ENCODE peak calls at places on chromosomes 5 and 9, in nine cellular contexts. P is A673, U is neuronal stem cell, J is left ventricle myocardium inferior, Y is breast epithelium, H is MM.1S, Q is PC-3, F is thoracic aorta, D is body of pancreas. E is an unnamed sample.

GRCh38 chr5:141001854-141002666 is 35.8 kb downstream of the PCDHAC2 start:
- DNase-seq in H (no peak), J (no peak), Q (peak; percentile 48), P (peak; percentile 98), Y (no peak), U (peak; percentile 65), D (no peak), F (no peak), E (no peak)

GRCh38 chr9:121362813-121363585 is 7.1 kb downstream of the STOM start:
- DNase-seq in P (peak; percentile 89), D (no peak), J (no peak), Y (no peak), F (no peak), U (no peak), H (no peak), Q (peak; percentile 43), E (no peak)

GRCh38 chr5:140243855-140244254 is 59.0 kb downstream of the PFDN1 start:
- DNase-seq in D (peak; percentile 59), F (no peak), P (no peak), U (no peak), Y (no peak), Q (no peak), J (no peak), H (no peak), E (no peak)

GRCh38 chr5:18745591-18745987 is 1111.3 kb downstream of the TAF11L14 start:
- DNase-seq in U (no peak), P (no peak), J (no peak), D (no peak), Q (peak; percentile 32), H (peak; percentile 46), Y (no peak), F (no peak), E (no peak)

GRCh38 chr5:110817437-110817836 is 78.6 kb downstream of the SLC25A46 start:
- DNase-seq in D (no peak), Y (no peak), P (no peak), U (no peak), Q (no peak), H (no peak), J (no peak), F (no peak), E (no peak)

GRCh38 chr9:93183663-93184438 is at the start of gene WNK2:
- DNase-seq in J (no peak), P (peak; percentile 33), U (peak; percentile 50), D (peak; percentile 51), H (peak; percentile 46), F (no peak), Q (peak; percentile 63), Y (no peak), E (no peak)

GRCh38 chr5:40347981-40348725 is 331.6 kb upstream of the PTGER4 start:
- DNase-seq in J (no peak), D (no peak), P (no peak), Y (no peak), F (no peak), Q (no peak), H (no peak), U (no peak), E (no peak)

GRCh38 chr9:132136151-132136892 is 25.5 kb upstream of the NTNG2 start:
- DNase-seq in J (no peak), D (no peak), U (no peak), F (no peak), Y (no peak), Q (no peak), P (no peak), H (no peak), E (no peak)

GRCh38 chr5:170408189-170408588 is 19.0 kb upstream of the KCNMB1 start:
- DNase-seq in F (no peak), Q (no peak), H (no peak), Y (no peak), J (no peak), D (no peak), P (peak; percentile 41), U (no peak), E (no peak)

GRCh38 chr5:81268797-81269196 is 32.6 kb upstream of the ZCCHC9 start:
- DNase-seq in U (no peak), Y (no peak), F (no peak), H (no peak), P (peak; percentile 55), Q (peak; percentile 80), D (no peak), J (no peak), E (no peak)

GRCh38 chr9:36742264-36742663 is 169.6 kb downstream of the MELK start:
- DNase-seq in Q (no peak), H (no peak), Y (no peak), U (no peak), D (no peak), F (no peak), J (no peak), P (no peak), E (no peak)

GRCh38 chr5:67530609-67531255 is 334.1 kb upstream of the CD180 start:
- DNase-seq in Q (no peak), U (no peak), F (no peak), P (no peak), J (no peak), H (no peak), Y (no peak), D (no peak), E (no peak)

GRCh38 chr9:101388507-101388993 is 3.7 kb upstream of the BAAT start:
- DNase-seq in Y (no peak), Q (peak; percentile 21), U (no peak), H (no peak), J (no peak), F (no peak), D (no peak), P (peak; percentile 34), E (no peak)

GRCh38 chr9:134483361-134484184 is 157.3 kb downstream of the RXRA start:
- DNase-seq in Q (no peak), D (no peak), P (no peak), U (no peak), J (peak; percentile 6), H (no peak), Y (no peak), F (no peak), E (no peak)

GRCh38 chr5:84385705-84386104 is 1.0 kb upstream of the EDIL3 start:
- DNase-seq in U (no peak), P (no peak), F (no peak), D (no peak), J (no peak), Q (no peak), H (peak; percentile 11), Y (no peak), E (no peak)
- H3K4me3 ChIP-seq in U (no peak overlapping the region), P (no peak overlapping the region), F (peak overlapping the region; percentile 91), D (no peak overlapping the region), J (no peak overlapping the region), Q (peak overlapping the region; percentile 77), H (peak overlapping the region; percentile 58), Y (peak overlapping the region; percentile 55), E (peak overlapping the region; percentile 60)

GRCh38 chr9:13267743-13268142 is 11.7 kb downstream of the MPDZ start:
- DNase-seq in Y (no peak), J (no peak), D (no peak), F (no peak), H (no peak), Q (peak; percentile 86), P (peak; percentile 78), U (no peak), E (no peak)

GRCh38 chr9:13264788-13265187 is 14.7 kb downstream of the MPDZ start:
- DNase-seq in D (no peak), P (no peak), Y (no peak), J (no peak), U (no peak), Q (no peak), F (no peak), H (no peak), E (no peak)

GRCh38 chr9:13268469-13268868 is 11.0 kb downstream of the MPDZ start:
- DNase-seq in Q (peak; percentile 68), H (no peak), D (no peak), Y (no peak), U (no peak), P (peak; percentile 18), F (no peak), J (no peak), E (no peak)

GRCh38 chr9:13263511-13263910 is 16.0 kb downstream of the MPDZ start:
- DNase-seq in J (no peak), H (no peak), Q (no peak), P (no peak), Y (no peak), U (no peak), D (no peak), F (no peak), E (no peak)

DNA sequence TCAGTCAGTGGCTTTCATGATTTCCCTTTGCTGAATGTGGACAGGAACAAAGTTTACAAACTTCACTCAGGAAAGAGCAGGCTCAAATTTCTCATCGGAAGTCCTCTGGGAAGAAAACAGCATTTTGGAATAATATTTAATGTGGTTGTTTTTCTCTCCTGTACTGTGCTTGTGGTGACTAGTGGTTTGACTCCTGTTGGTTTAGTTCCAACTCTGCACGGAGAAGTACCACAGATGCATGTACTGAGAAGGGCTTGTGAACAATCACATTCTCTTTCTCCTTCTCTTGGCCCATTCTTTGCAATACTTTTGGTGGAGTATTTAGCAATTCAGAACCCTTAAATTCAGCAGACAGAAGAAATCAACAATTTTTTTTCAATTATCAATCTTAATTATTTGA is 13.3 kb downstream of the MPDZ start:
- DNase-seq in Q (no peak), H (no peak), P (no peak), U (no peak), Y (no peak), D (no peak), J (no peak), F (no peak), E (no peak)
- H3K4me1 ChIP-seq in Q (peaks cover 19% of the 10 kb centered on the region), H (no peaks in the 10 kb centered on the region), P (peaks cover 36% of the 10 kb centered on the region), U (peaks cover 3% of the 10 kb centered on the region), Y (peaks cover 6% of the 10 kb centered on the region), D (no peaks in the 10 kb centered on the region), J (peaks cover 68% of the 10 kb centered on the region), F (peaks cover 22% of the 10 kb centered on the region), E (peaks cover 4% of the 10 kb centered on the region)

DNA sequence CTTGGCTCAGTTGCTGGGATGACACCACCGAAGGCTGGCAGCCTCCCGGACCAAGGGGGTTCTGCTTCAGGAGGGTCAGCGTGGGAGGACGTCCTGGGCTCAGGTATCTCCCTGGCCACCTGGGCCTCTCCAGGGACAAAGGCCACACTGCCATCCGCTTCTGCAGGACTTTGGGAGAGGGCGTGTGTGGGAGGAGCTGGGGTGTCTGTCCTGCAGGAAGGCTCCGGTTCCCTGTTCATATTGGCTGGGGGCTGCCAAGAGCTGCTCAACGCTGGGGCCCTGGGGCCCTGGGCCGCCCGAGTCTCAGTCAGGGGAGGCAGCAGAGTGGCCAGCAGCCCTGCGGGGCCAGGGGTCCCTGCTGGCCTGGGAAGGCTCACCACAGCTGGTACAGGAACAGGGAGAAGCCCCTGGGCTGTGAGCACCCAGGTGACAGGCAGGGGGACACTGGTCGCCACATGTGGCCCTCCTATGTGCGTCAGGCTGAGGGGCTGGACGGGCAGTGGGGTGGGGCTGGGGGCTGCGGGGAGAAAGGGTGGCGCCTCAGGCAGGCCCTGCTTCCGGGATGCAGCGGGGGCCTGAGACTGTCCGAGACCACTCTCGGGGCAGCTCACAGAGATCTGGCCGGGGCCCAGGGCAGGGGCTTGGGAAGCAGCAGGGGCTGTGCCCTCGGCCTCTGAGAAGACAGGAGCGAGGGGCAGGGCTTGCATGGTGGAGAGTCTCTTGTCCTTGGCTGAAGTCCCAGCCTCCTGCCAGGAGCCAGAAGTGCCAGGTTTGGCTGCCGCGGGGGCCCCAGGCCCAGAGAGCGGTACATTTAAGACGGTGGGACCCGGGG is 4.9 kb upstream of the CARD9 start:
- DNase-seq in P (no peak), Q (no peak), H (no peak), U (no peak), F (no peak), D (no peak), J (no peak), Y (no peak), E (no peak)
- H3K36me3 ChIP-seq in P (peaks cover 38% of the 10 kb centered on the region), Q (no peaks in the 10 kb centered on the region), H (no peaks in the 10 kb centered on the region), U (peaks cover 35% of the 10 kb centered on the region), F (peaks cover 16% of the 10 kb centered on the region), D (peaks cover 4% of the 10 kb centered on the region), J (peaks cover 36% of the 10 kb centered on the region), Y (no peaks in the 10 kb centered on the region), E (peaks cover 52% of the 10 kb centered on the region)

GRCh38 chr5:132364319-132364718 is 5.2 kb upstream of the SLC22A5 start:
- DNase-seq in P (no peak), D (no peak), Q (peak; percentile 80), Y (no peak), H (no peak), U (no peak), F (no peak), J (no peak), E (peak; percentile 77)
- H3K4me3 ChIP-seq in P (no peak overlapping the region), D (no peak overlapping the region), Q (no peak overlapping the region), Y (no peak overlapping the region), H (no peak overlapping the region), U (no peak overlapping the region), F (no peak overlapping the region), J (peak overlapping the region; percentile 2), E (no peak overlapping the region)

E was measured in ascending aorta.